ENCODE peak calls at places on chromosome 22, in seven cellular contexts. B is CD8-positive, alpha-beta T cell; S is tibial nerve; W is kidney; N is small intestine; A is GM23248; P is upper lobe of right lung. L is an unnamed sample.

GRCh38 chr22:32765117-32765618 is 36.3 kb upstream of the TIMP3 start:
- DNase-seq in B (no peak), S (no peak), W (no peak), N (no peak), A (no peak), P (no peak), L (no peak)

GRCh38 chr22:22487869-22488597 is 20.5 kb downstream of the ZNF280B start:
- DNase-seq in B (no peak), S (no peak), W (no peak), N (no peak), A (no peak), P (no peak), L (no peak)

GRCh38 chr22:45318168-45318557 is 8.4 kb downstream of the FAM118A start:
- DNase-seq in B (peak; percentile 90), S (peak; percentile 87), W (peak; percentile 87), N (peak; percentile 67), A (peak; percentile 94), P (peak; percentile 74), L (peak; percentile 67)

GRCh38 chr22:36365020-36365411 is 22.8 kb downstream of the MYH9 start:
- DNase-seq in B (peak; percentile 84), S (no peak), W (peak; percentile 92), N (peak; percentile 84), A (peak; percentile 97), P (no peak), L (peak; percentile 75)

GRCh38 chr22:17120711-17121234 is 387 bp downstream of the TMEM121B start:
- DNase-seq in B (no peak), S (no peak), W (no peak), N (no peak), A (peak; percentile 46), P (no peak), L (no peak)

GRCh38 chr22:19874307-19875060 is 19.8 kb upstream of the GNB1L start:
- DNase-seq in B (peak; percentile 43), S (no peak), W (peak; percentile 72), N (peak; percentile 35), A (peak; percentile 33), P (peak; percentile 91), L (peak; percentile 31)

GRCh38 chr22:38204784-38205183 is 3.0 kb downstream of the MAFF start:
- DNase-seq in B (no peak), S (no peak), W (no peak), N (no peak), A (peak; percentile 31), P (no peak), L (no peak)

GRCh38 chr22:40055143-40055926 is 60.6 kb downstream of the FAM83F start:
- DNase-seq in B (no peak), S (no peak), W (no peak), N (peak; percentile 82), A (no peak), P (no peak), L (no peak)

GRCh38 chr22:48591286-48592065 is 1236.2 kb downstream of the BRD1 start:
- DNase-seq in B (no peak), S (no peak), W (peak; percentile 65), N (no peak), A (no peak), P (no peak), L (no peak)
- H3K9me3 ChIP-seq in B (no peaks in the 10 kb centered on the region), S (no peaks in the 10 kb centered on the region), W (no peaks in the 10 kb centered on the region), N (no peaks in the 10 kb centered on the region), A (no peaks in the 10 kb centered on the region), P (no peaks in the 10 kb centered on the region), L (no peaks in the 10 kb centered on the region)

DNA sequence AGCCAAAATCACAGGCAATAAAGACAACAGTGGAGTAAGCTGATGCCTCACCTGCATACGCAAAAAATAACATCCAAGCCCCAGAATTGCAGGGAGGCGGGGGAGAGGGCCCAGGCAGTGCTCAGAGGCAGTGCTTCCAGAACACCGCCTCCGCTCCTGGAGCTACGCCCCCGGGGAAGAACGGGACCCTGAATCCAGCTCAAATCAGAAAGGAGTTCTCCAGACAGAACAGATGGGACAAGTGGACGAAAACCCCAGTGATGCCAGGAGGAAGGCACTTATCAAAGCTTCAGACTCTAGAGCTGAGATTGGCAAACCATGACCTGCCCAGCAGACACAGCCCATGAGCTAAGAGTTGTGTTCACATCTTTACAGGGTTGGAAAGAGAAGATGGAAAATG is 683.9 kb downstream of the TBC1D22A start:
- DNase-seq in B (no peak), S (no peak), W (no peak), N (no peak), A (no peak), P (no peak), L (no peak)
- H3K9me3 ChIP-seq in B (no peaks in the 10 kb centered on the region), S (no peaks in the 10 kb centered on the region), W (no peaks in the 10 kb centered on the region), N (no peaks in the 10 kb centered on the region), A (no peaks in the 10 kb centered on the region), P (no peaks in the 10 kb centered on the region), L (no peaks in the 10 kb centered on the region)

DNA sequence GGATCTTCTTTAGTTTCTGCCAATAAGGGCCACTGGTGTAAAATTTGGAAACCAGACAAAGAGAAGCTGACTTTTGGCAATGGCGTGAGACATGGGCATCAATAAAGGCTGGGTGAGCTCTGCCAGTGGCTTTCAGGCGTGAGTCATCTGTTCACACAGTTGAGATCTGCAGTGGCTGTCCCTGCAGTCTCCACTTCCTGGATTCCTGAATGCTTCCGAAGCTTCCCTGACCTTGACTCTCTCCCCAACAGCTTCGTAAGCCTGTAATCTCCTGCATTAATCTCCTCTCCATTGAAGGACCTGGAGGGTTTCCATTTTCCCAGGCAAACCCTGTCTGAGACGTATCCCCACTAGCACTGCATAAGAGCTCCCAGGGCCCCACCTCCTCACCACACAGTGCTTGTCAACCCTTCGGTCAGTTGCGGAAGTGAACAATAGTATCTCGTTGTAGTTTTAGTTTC is 574.7 kb downstream of the TBC1D22A start:
- DNase-seq in B (no peak), S (no peak), W (no peak), N (peak; percentile 69), A (peak; percentile 77), P (no peak), L (no peak)
- H3K9me3 ChIP-seq in B (no peaks in the 10 kb centered on the region), S (no peaks in the 10 kb centered on the region), W (peaks cover 7% of the 10 kb centered on the region), N (no peaks in the 10 kb centered on the region), A (no peaks in the 10 kb centered on the region), P (no peaks in the 10 kb centered on the region), L (no peaks in the 10 kb centered on the region)

GRCh38 chr22:43439368-43440102 is 27.7 kb downstream of the MPPED1 start:
- DNase-seq in B (no peak), S (no peak), W (no peak), N (no peak), A (no peak), P (peak; percentile 65), L (no peak)
- H3K9me3 ChIP-seq in B (no peaks in the 10 kb centered on the region), S (no peaks in the 10 kb centered on the region), W (no peaks in the 10 kb centered on the region), N (no peaks in the 10 kb centered on the region), A (no peaks in the 10 kb centered on the region), P (no peaks in the 10 kb centered on the region), L (no peaks in the 10 kb centered on the region)

GRCh38 chr22:49391436-49391835 is 436.2 kb downstream of the BRD1 start:
- DNase-seq in B (no peak), S (no peak), W (no peak), N (no peak), A (no peak), P (peak; percentile 51), L (no peak)
- H3K9me3 ChIP-seq in B (no peaks in the 10 kb centered on the region), S (no peaks in the 10 kb centered on the region), W (no peaks in the 10 kb centered on the region), N (no peaks in the 10 kb centered on the region), A (no peaks in the 10 kb centered on the region), P (no peaks in the 10 kb centered on the region), L (no peaks in the 10 kb centered on the region)

GRCh38 chr22:47238886-47239860 is 476.7 kb downstream of the TBC1D22A start:
- DNase-seq in B (no peak), S (no peak), W (no peak), N (no peak), A (no peak), P (no peak), L (no peak)

GRCh38 chr22:47240116-47240515 is 477.7 kb downstream of the TBC1D22A start:
- DNase-seq in B (no peak), S (no peak), W (no peak), N (no peak), A (no peak), P (no peak), L (no peak)

GRCh38 chr22:47233316-47234243 is 471.1 kb downstream of the TBC1D22A start:
- DNase-seq in B (no peak), S (no peak), W (no peak), N (no peak), A (no peak), P (no peak), L (no peak)

GRCh38 chr22:47236718-47237117 is 474.3 kb downstream of the TBC1D22A start:
- DNase-seq in B (no peak), S (no peak), W (no peak), N (no peak), A (no peak), P (no peak), L (no peak)

GRCh38 chr22:47237890-47238480 is 475.5 kb downstream of the TBC1D22A start:
- DNase-seq in B (no peak), S (no peak), W (no peak), N (no peak), A (no peak), P (no peak), L (no peak)
- H3K9me3 ChIP-seq in B (no peaks in the 10 kb centered on the region), S (no peaks in the 10 kb centered on the region), W (peaks cover 6% of the 10 kb centered on the region), N (no peaks in the 10 kb centered on the region), A (peaks cover 5% of the 10 kb centered on the region), P (peaks cover 5% of the 10 kb centered on the region), L (no peaks in the 10 kb centered on the region)